ENCODE peak calls at places on chromosomes 3 and 15, in four cellular contexts. One of them, this sample, is unnamed.

GRCh38 chr3:38916706-38917105 is 100.7 kb upstream of the SCN10A start:
- DNase-seq in GM12878: no peak
- DNase-seq in IMR-90: peak; percentile 19
- DNase-seq in K562: no peak
- DNase-seq in this sample: no peak

GRCh38 chr3:193816656-193817311 is 223.8 kb downstream of the OPA1 start:
- DNase-seq in GM12878: no peak
- DNase-seq in IMR-90: peak; percentile 11
- DNase-seq in K562: peak; percentile 75
- DNase-seq in this sample: no peak

GRCh38 chr15:78007211-78007956 is 70.1 kb downstream of the TBC1D2B start:
- DNase-seq in GM12878: no peak
- DNase-seq in IMR-90: no peak
- DNase-seq in K562: no peak
- DNase-seq in this sample: no peak

GRCh38 chr3:78736863-78737262 is 1030.9 kb downstream of the ROBO1 start:
- DNase-seq in GM12878: peak; percentile 85
- DNase-seq in IMR-90: peak; percentile 50
- DNase-seq in K562: no peak
- DNase-seq in this sample: no peak

GRCh38 chr3:138397983-138398382 is 36.4 kb upstream of the ESYT3 start:
- DNase-seq in GM12878: no peak
- DNase-seq in IMR-90: no peak
- DNase-seq in K562: no peak
- DNase-seq in this sample: no peak

GRCh38 chr15:74433592-74434259 is at the start of gene SEMA7A:
- DNase-seq in GM12878: peak; percentile 57
- DNase-seq in IMR-90: peak; percentile 71
- DNase-seq in K562: peak; percentile 97
- DNase-seq in this sample: peak; percentile 70

GRCh38 chr3:111859061-111859973 is at the start of gene PHLDB2:
- DNase-seq in GM12878: no peak
- DNase-seq in IMR-90: peak; percentile 67
- DNase-seq in K562: no peak
- DNase-seq in this sample: peak; percentile 78

GRCh38 chr15:43977072-43977884 is 150.5 kb downstream of the WDR76 start:
- DNase-seq in GM12878: peak; percentile 63
- DNase-seq in IMR-90: no peak
- DNase-seq in K562: no peak
- DNase-seq in this sample: peak; percentile 29

GRCh38 chr3:72820405-72820804 is 27.8 kb downstream of the SHQ1 start:
- DNase-seq in GM12878: no peak
- DNase-seq in IMR-90: peak; percentile 58
- DNase-seq in K562: no peak
- DNase-seq in this sample: peak; percentile 97

GRCh38 chr3:61483997-61484396 is 77.4 kb upstream of the PTPRG start:
- DNase-seq in GM12878: no peak
- DNase-seq in IMR-90: no peak
- DNase-seq in K562: no peak
- DNase-seq in this sample: no peak

GRCh38 chr15:40891810-40892448 is 2.3 kb upstream of the VPS18 start:
- DNase-seq in GM12878: no peak
- DNase-seq in IMR-90: peak; percentile 49
- DNase-seq in K562: peak; percentile 46
- DNase-seq in this sample: peak; percentile 55

GRCh38 chr3:151561878-151562277 is 101.0 kb upstream of the IGSF10 start:
- DNase-seq in GM12878: no peak
- DNase-seq in IMR-90: peak; percentile 16
- DNase-seq in K562: no peak
- DNase-seq in this sample: no peak

GRCh38 chr3:57169872-57170623 is 4.9 kb upstream of the IL17RD start:
- DNase-seq in GM12878: no peak
- DNase-seq in IMR-90: peak; percentile 52
- DNase-seq in K562: peak; percentile 56
- DNase-seq in this sample: peak; percentile 67

GRCh38 chr3:183460059-183461052 is 31.9 kb upstream of the MCF2L2 start:
- DNase-seq in GM12878: no peak
- DNase-seq in IMR-90: no peak
- DNase-seq in K562: no peak
- DNase-seq in this sample: peak; percentile 46

GRCh38 chr3:115800489-115801080 is 177.3 kb downstream of the GAP43 start:
- DNase-seq in GM12878: no peak
- DNase-seq in IMR-90: peak; percentile 86
- DNase-seq in K562: no peak
- DNase-seq in this sample: no peak

GRCh38 chr15:76059320-76060097 is at the start of gene TMEM266:
- DNase-seq in GM12878: no peak
- DNase-seq in IMR-90: peak; percentile 5
- DNase-seq in K562: peak; percentile 73
- DNase-seq in this sample: peak; percentile 23

GRCh38 chr3:101011086-101011485 is 17.9 kb upstream of the ABI3BP start:
- DNase-seq in GM12878: no peak
- DNase-seq in IMR-90: peak; percentile 13
- DNase-seq in K562: no peak
- DNase-seq in this sample: no peak

GRCh38 chr3:143476965-143477640 is 357.5 kb downstream of the CHST2 start:
- DNase-seq in GM12878: no peak
- DNase-seq in IMR-90: no peak
- DNase-seq in K562: peak; percentile 15
- DNase-seq in this sample: no peak

GRCh38 chr3:21561472-21561871 is 189.5 kb downstream of the ZNF385D start:
- DNase-seq in GM12878: no peak
- DNase-seq in IMR-90: no peak
- DNase-seq in K562: no peak
- DNase-seq in this sample: no peak

GRCh38 chr3:186369217-186369616 is 7.2 kb upstream of the DGKG start:
- DNase-seq in GM12878: no peak
- DNase-seq in IMR-90: no peak
- DNase-seq in K562: no peak
- DNase-seq in this sample: no peak

GRCh38 chr15:56918907-56919707 is 663 bp downstream of the TCF12 start:
- DNase-seq in GM12878: no peak
- DNase-seq in IMR-90: peak; percentile 73
- DNase-seq in K562: peak; percentile 54
- DNase-seq in this sample: peak; percentile 77

GRCh38 chr3:177294221-177294620 is 96.9 kb upstream of the TBL1XR1 start:
- DNase-seq in GM12878: no peak
- DNase-seq in IMR-90: peak; percentile 69
- DNase-seq in K562: no peak
- DNase-seq in this sample: no peak

GRCh38 chr15:90681480-90681879 is 35.7 kb upstream of the BLM start:
- DNase-seq in GM12878: no peak
- DNase-seq in IMR-90: peak; percentile 93
- DNase-seq in K562: no peak
- DNase-seq in this sample: peak; percentile 28

GRCh38 chr3:54146383-54147239 is 24.3 kb downstream of the CACNA2D3 start:
- DNase-seq in GM12878: no peak
- DNase-seq in IMR-90: no peak
- DNase-seq in K562: peak; percentile 29
- DNase-seq in this sample: no peak

GRCh38 chr3:76324101-76324500 is 538.8 kb upstream of the ZNF717 start:
- DNase-seq in GM12878: no peak
- DNase-seq in IMR-90: peak; percentile 64
- DNase-seq in K562: no peak
- DNase-seq in this sample: no peak

GRCh38 chr15:101481917-101482525 is 7.5 kb downstream of the PCSK6 start:
- DNase-seq in GM12878: no peak
- DNase-seq in IMR-90: no peak
- DNase-seq in K562: no peak
- DNase-seq in this sample: no peak

GRCh38 chr3:182364723-182365650 is 428.3 kb upstream of the ATP11B start:
- DNase-seq in GM12878: no peak
- DNase-seq in IMR-90: no peak
- DNase-seq in K562: peak; percentile 72
- DNase-seq in this sample: peak; percentile 97

GRCh38 chr3:39108309-39108708 is 829 bp downstream of the TTC21A start:
- DNase-seq in GM12878: peak; percentile 91
- DNase-seq in IMR-90: no peak
- DNase-seq in K562: no peak
- DNase-seq in this sample: no peak

GRCh38 chr15:66705277-66705927 is 3.4 kb downstream of the SMAD6 start:
- DNase-seq in GM12878: no peak
- DNase-seq in IMR-90: no peak
- DNase-seq in K562: no peak
- DNase-seq in this sample: no peak

GRCh38 chr15:66706840-66707239 is 4.8 kb downstream of the SMAD6 start:
- DNase-seq in GM12878: no peak
- DNase-seq in IMR-90: no peak
- DNase-seq in K562: no peak
- DNase-seq in this sample: no peak

GRCh38 chr15:66706225-66706732 is 4.2 kb downstream of the SMAD6 start:
- DNase-seq in GM12878: no peak
- DNase-seq in IMR-90: peak; percentile 35
- DNase-seq in K562: peak; percentile 65
- DNase-seq in this sample: peak; percentile 45

GRCh38 chr15:66708389-66708788 is 6.4 kb downstream of the SMAD6 start:
- DNase-seq in GM12878: no peak
- DNase-seq in IMR-90: no peak
- DNase-seq in K562: no peak
- DNase-seq in this sample: no peak

GRCh38 chr15:66707310-66708160 is 5.5 kb downstream of the SMAD6 start:
- DNase-seq in GM12878: no peak
- DNase-seq in IMR-90: peak; percentile 43
- DNase-seq in K562: no peak
- DNase-seq in this sample: peak; percentile 54
- TF ChIP-seq FOS in GM12878: no peak
- TF ChIP-seq FOS in IMR-90: no peak
- TF ChIP-seq FOS in K562: no peak
- TF ChIP-seq FOS in this sample: no peak

GRCh38 chr3:9448643-9449042 is 51.2 kb downstream of the SETD5 start:
- DNase-seq in GM12878: no peak
- DNase-seq in IMR-90: peak; percentile 54
- DNase-seq in K562: no peak
- DNase-seq in this sample: no peak

GRCh38 chr3:9455596-9455995 is 58.2 kb downstream of the SETD5 start:
- DNase-seq in GM12878: no peak
- DNase-seq in IMR-90: no peak
- DNase-seq in K562: no peak
- DNase-seq in this sample: peak; percentile 52

GRCh38 chr3:9448071-9448470 is 50.7 kb downstream of the SETD5 start:
- DNase-seq in GM12878: no peak
- DNase-seq in IMR-90: no peak
- DNase-seq in K562: no peak
- DNase-seq in this sample: no peak

GRCh38 chr3:9452417-9452816 is 55.0 kb downstream of the SETD5 start:
- DNase-seq in GM12878: no peak
- DNase-seq in IMR-90: peak; percentile 19
- DNase-seq in K562: no peak
- DNase-seq in this sample: no peak
- H3K4me1 ChIP-seq in GM12878: no peaks in the 10 kb centered on the region
- H3K4me1 ChIP-seq in IMR-90: no peaks in the 10 kb centered on the region
- H3K4me1 ChIP-seq in K562: no peaks in the 10 kb centered on the region
- H3K4me1 ChIP-seq in this sample: no peaks in the 10 kb centered on the region

GRCh38 chr3:49785565-49786356 is 581 bp downstream of the IP6K1 start:
- DNase-seq in GM12878: no peak
- DNase-seq in IMR-90: peak; percentile 28
- DNase-seq in K562: no peak
- DNase-seq in this sample: peak; percentile 62
- TF ChIP-seq FOS in GM12878: no peak
- TF ChIP-seq FOS in IMR-90: no peak
- TF ChIP-seq FOS in K562: no peak
- TF ChIP-seq FOS in this sample: no peak

GRCh38 chr3:24487325-24488242 is 7.1 kb downstream of the THRB start:
- DNase-seq in GM12878: no peak
- DNase-seq in IMR-90: no peak
- DNase-seq in K562: no peak
- DNase-seq in this sample: no peak
- H3K4me1 ChIP-seq in GM12878: no peaks in the 10 kb centered on the region
- H3K4me1 ChIP-seq in IMR-90: no peaks in the 10 kb centered on the region
- H3K4me1 ChIP-seq in K562: peaks cover 11% of the 10 kb centered on the region
- H3K4me1 ChIP-seq in this sample: no peaks in the 10 kb centered on the region

DNA sequence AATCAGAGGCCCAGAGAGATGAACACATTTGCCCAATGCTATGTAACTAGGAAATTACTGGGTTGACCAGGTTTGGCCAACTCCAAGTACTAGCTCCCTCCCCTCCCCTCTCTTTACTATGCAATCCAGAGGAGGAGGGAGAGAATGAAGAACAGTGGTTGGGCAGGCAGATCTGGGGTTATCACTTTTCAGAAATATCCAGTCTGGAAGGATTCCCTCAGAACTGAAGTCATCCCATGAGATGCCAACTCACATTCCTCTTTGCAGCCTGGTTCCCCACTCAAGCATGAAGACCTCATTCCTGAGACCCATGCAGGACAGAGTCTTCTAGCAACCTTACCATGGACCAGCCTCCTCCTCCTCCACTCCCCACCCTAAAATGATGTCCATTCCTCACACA is 201.1 kb downstream of the TLE3 start:
- DNase-seq in GM12878: no peak
- DNase-seq in IMR-90: no peak
- DNase-seq in K562: no peak
- DNase-seq in this sample: no peak
- TF ChIP-seq FOS in GM12878: no peak
- TF ChIP-seq FOS in IMR-90: no peak
- TF ChIP-seq FOS in K562: no peak
- TF ChIP-seq FOS in this sample: no peak

DNA sequence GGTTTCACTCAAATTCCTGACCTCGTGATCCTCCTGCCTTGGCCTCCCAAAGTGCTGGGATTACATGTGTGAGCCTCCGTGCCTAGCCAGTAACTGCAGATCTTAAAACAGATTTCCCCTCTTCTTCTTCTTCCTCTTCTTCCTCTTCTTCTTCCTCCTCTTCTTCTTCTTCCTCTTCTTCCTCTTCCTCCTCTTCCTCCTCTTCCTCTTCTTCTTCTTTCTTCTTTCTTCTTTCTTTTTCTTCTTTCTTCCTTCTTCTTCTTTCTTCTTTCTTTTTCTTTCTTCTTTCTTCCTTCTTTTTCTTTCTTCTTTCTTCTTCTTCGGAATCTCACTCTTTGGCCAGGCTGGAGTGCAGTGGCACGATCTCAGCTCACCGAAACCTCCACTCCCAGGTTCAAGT is 7.8 kb downstream of the USP3 start:
- DNase-seq in GM12878: no peak
- DNase-seq in IMR-90: no peak
- DNase-seq in K562: no peak
- DNase-seq in this sample: no peak
- H3K4me1 ChIP-seq in GM12878: peaks cover 38% of the 10 kb centered on the region
- H3K4me1 ChIP-seq in IMR-90: peaks cover 6% of the 10 kb centered on the region
- H3K4me1 ChIP-seq in K562: peaks cover 50% of the 10 kb centered on the region
- H3K4me1 ChIP-seq in this sample: peaks cover 41% of the 10 kb centered on the region